ENCODE peak calls at places on chromosomes 16 and 17, in nine cellular contexts. X, O, Y, L, S, I, V, W and Z are unnamed samples.

GRCh38 chr16:49189286-49189685 is 92.4 kb downstream of the CBLN1 start:
- DNase-seq in X (no peak), I (no peak), Y (no peak), V (no peak), O (no peak), L (peak), W (no peak), S (no peak), Z (no peak)

GRCh38 chr17:29124135-29124930 is 55.9 kb downstream of the MYO18A start:
- DNase-seq in L (no peak), Y (peak), I (no peak), X (peak), O (no peak), W (peak), S (no peak), V (peak), Z (peak)

GRCh38 chr16:86170720-86171119 is 271.8 kb downstream of the IRF8 start:
- DNase-seq in Y (no peak), I (no peak), X (no peak), W (no peak), S (no peak), L (no peak), O (no peak), V (no peak), Z (no peak)

GRCh38 chr17:17778308-17779014 is 58.3 kb downstream of the SREBF1 start:
- DNase-seq in V (no peak), L (no peak), X (no peak), Y (no peak), W (no peak), I (peak), S (peak), O (no peak), Z (no peak)

GRCh38 chr16:598823-599739 is 9.2 kb downstream of the RAB40C start:
- DNase-seq in S (no peak), V (no peak), Y (no peak), I (no peak), L (no peak), W (no peak), X (no peak), O (no peak), Z (no peak)

GRCh38 chr17:42315402-42316156 is 27.3 kb downstream of the STAT5A start:
- DNase-seq in V (no peak), O (peak), S (no peak), X (no peak), I (no peak), W (no peak), Y (no peak), L (no peak), Z (no peak)

GRCh38 chr17:42680331-42680808 is 1.3 kb downstream of the CCR10 start:
- DNase-seq in S (no peak), L (no peak), V (peak), X (no peak), W (no peak), O (no peak), I (no peak), Y (no peak), Z (no peak)

GRCh38 chr16:4373356-4373908 is 1.8 kb downstream of the VASN start:
- DNase-seq in W (no peak), X (no peak), Y (no peak), O (no peak), S (peak), L (no peak), I (no peak), V (peak), Z (no peak)

GRCh38 chr16:62829615-62830014 is 793.4 kb upstream of the CDH8 start:
- DNase-seq in W (no peak), S (no peak), O (no peak), V (no peak), I (no peak), L (no peak), Y (no peak), X (no peak), Z (no peak)

GRCh38 chr16:68289621-68290329 is 21.0 kb downstream of the SLC7A6OS start:
- DNase-seq in O (no peak), W (no peak), I (no peak), L (no peak), X (no peak), S (no peak), V (no peak), Y (peak), Z (peak)

GRCh38 chr17:72724375-72724774 is 368.1 kb downstream of the SLC39A11 start:
- DNase-seq in Y (no peak), V (no peak), I (no peak), X (no peak), S (no peak), W (no peak), L (no peak), O (no peak), Z (no peak)

GRCh38 chr17:66514227-66514806 is 211.9 kb downstream of the PRKCA start:
- DNase-seq in I (no peak), L (no peak), Y (no peak), W (no peak), O (no peak), X (no peak), V (no peak), S (no peak), Z (no peak)

GRCh38 chr17:31269597-31269996 is 27.4 kb downstream of the OMG start:
- DNase-seq in S (no peak), Y (no peak), V (peak), W (peak), X (no peak), O (no peak), L (no peak), I (no peak), Z (no peak)

GRCh38 chr17:64024781-64025731 is 4.6 kb upstream of the ICAM2 start:
- DNase-seq in S (no peak), Y (peak), V (no peak), I (no peak), O (no peak), W (no peak), L (peak), X (no peak), Z (no peak)

GRCh38 chr17:60369727-60370126 is 22.2 kb downstream of the USP32 start:
- DNase-seq in W (no peak), Y (no peak), S (no peak), L (no peak), V (no peak), X (no peak), I (no peak), O (no peak), Z (no peak)

GRCh38 chr17:82876602-82877391 is 37.0 kb upstream of the ZNF750 start:
- DNase-seq in L (no peak), O (peak), S (peak), V (no peak), W (peak), Y (no peak), I (peak), X (no peak), Z (no peak)

GRCh38 chr17:72466606-72467005 is 345.8 kb downstream of the SOX9 start:
- DNase-seq in I (no peak), O (no peak), X (no peak), V (no peak), W (no peak), Y (no peak), L (no peak), S (no peak), Z (no peak)

GRCh38 chr16:85086347-85087291 is 25.7 kb downstream of the CIBAR2 start:
- DNase-seq in S (peak), I (peak), X (peak), W (peak), V (peak), Y (peak), L (no peak), O (peak), Z (peak)

GRCh38 chr16:48561960-48562393 is 48.0 kb downstream of the N4BP1 start:
- DNase-seq in S (no peak), L (no peak), W (no peak), V (no peak), X (no peak), Y (no peak), I (no peak), O (no peak), Z (no peak)

GRCh38 chr17:39095309-39095686 is 56.1 kb downstream of the PLXDC1 start:
- DNase-seq in O (no peak), Y (no peak), I (no peak), V (no peak), X (no peak), S (no peak), L (no peak), W (no peak), Z (no peak)

GRCh38 chr16:69595127-69596036 is 29.6 kb downstream of the NFAT5 start:
- DNase-seq in V (peak), X (no peak), S (no peak), W (no peak), L (no peak), Y (no peak), O (no peak), I (no peak), Z (no peak)

GRCh38 chr16:78800535-78800934 is 701.1 kb downstream of the WWOX start:
- DNase-seq in L (no peak), Y (no peak), O (no peak), S (no peak), I (no peak), W (no peak), X (no peak), V (no peak), Z (no peak)

GRCh38 chr16:66107661-66108060 is 258.8 kb upstream of the CDH5 start:
- DNase-seq in I (no peak), V (no peak), O (no peak), W (no peak), L (no peak), X (no peak), S (no peak), Y (no peak), Z (no peak)

GRCh38 chr16:83744521-83744981 is 63.2 kb upstream of the HSBP1 start:
- DNase-seq in X (no peak), Y (no peak), W (no peak), I (no peak), V (no peak), L (no peak), S (peak), O (peak), Z (peak)

GRCh38 chr16:71637398-71637797 is 11.4 kb downstream of the MARVELD3 start:
- DNase-seq in O (no peak), W (peak), Y (no peak), L (no peak), S (no peak), X (no peak), V (no peak), I (no peak), Z (no peak)

GRCh38 chr17:42920922-42921321 is 20.3 kb downstream of the G6PC1 start:
- DNase-seq in Y (no peak), W (no peak), S (peak), X (no peak), O (no peak), V (no peak), I (no peak), L (no peak), Z (no peak)

GRCh38 chr17:323181-323580 is 29.4 kb downstream of the RPH3AL start:
- DNase-seq in S (no peak), L (no peak), V (no peak), O (no peak), I (peak), X (no peak), Y (no peak), W (no peak), Z (no peak)

GRCh38 chr17:79031996-79032875 is 8.3 kb downstream of the C1QTNF1 start:
- DNase-seq in W (no peak), X (no peak), Y (no peak), I (no peak), L (no peak), O (no peak), V (no peak), S (no peak), Z (no peak)

GRCh38 chr16:57301126-57301817 is 16.8 kb upstream of the PLLP start:
- DNase-seq in S (no peak), V (no peak), L (no peak), Y (no peak), O (no peak), X (no peak), W (no peak), I (peak), Z (no peak)

GRCh38 chr16:88957887-88958577 is 19.0 kb downstream of the CBFA2T3 start:
- DNase-seq in X (no peak), Y (no peak), L (no peak), W (no peak), S (peak), V (no peak), O (no peak), I (no peak), Z (no peak)

GRCh38 chr17:62178579-62178978 is 113.5 kb upstream of the MED13 start:
- DNase-seq in S (no peak), I (no peak), Y (no peak), L (no peak), O (no peak), X (no peak), W (no peak), V (peak), Z (no peak)

GRCh38 chr17:62180772-62181171 is 115.7 kb upstream of the MED13 start:
- DNase-seq in O (no peak), L (no peak), I (no peak), V (no peak), Y (no peak), S (no peak), W (no peak), X (no peak), Z (no peak)

DNA sequence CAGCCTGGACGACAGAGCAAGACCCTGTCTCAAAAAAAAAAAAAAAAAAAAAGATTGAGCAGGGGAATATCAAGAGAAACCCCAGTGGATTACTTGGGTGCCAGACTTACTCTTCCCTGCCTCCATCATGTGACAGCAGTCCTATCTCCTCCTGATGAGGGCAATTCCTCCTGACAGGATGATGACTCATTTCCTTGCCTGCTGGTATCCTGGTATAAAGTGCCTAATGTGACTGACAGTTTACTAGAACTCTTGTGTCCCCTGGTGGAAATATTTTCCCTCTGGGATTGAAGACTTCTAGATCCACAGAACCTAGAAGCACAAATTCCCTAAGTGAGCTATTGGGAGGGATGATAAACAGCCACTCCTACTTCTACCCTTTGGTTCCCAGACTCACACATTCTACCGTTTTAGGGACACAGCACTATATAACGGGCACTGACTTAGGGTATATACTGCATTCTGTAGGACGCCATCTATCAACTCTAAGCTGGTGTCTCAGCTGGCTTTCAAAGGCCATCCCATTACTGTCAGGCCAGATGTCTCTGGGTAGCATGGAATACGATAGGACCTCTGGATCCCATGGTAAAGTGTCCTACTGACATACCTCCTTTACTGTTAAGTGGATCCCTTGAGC is 114.6 kb upstream of the MED13 start:
- DNase-seq in V (peak), Y (no peak), W (no peak), L (no peak), S (no peak), O (no peak), I (no peak), X (no peak), Z (no peak)
- TF ChIP-seq CTCF in V (peak), Y (no peak), W (no peak), L (no peak), S (no peak), O (no peak), I (no peak), X (no peak), Z (no peak)

GRCh38 chr17:16653367-16654041 is at the start of gene ZNF624:
- DNase-seq in O (peak), X (peak), W (peak), L (peak), Y (peak), S (peak), I (peak), V (peak), Z (peak)
- TF ChIP-seq CTCF in O (no peak), X (no peak), W (no peak), L (peak), Y (no peak), S (no peak), I (no peak), V (no peak), Z (no peak)

GRCh38 chr16:87610026-87610425 is 7.7 kb downstream of the JPH3 start:
- DNase-seq in W (no peak), Y (no peak), I (no peak), L (no peak), X (no peak), O (no peak), S (no peak), V (no peak), Z (no peak)
- TF ChIP-seq CTCF in W (no peak), Y (no peak), I (no peak), L (no peak), X (no peak), O (no peak), S (no peak), V (no peak), Z (no peak)

DNA sequence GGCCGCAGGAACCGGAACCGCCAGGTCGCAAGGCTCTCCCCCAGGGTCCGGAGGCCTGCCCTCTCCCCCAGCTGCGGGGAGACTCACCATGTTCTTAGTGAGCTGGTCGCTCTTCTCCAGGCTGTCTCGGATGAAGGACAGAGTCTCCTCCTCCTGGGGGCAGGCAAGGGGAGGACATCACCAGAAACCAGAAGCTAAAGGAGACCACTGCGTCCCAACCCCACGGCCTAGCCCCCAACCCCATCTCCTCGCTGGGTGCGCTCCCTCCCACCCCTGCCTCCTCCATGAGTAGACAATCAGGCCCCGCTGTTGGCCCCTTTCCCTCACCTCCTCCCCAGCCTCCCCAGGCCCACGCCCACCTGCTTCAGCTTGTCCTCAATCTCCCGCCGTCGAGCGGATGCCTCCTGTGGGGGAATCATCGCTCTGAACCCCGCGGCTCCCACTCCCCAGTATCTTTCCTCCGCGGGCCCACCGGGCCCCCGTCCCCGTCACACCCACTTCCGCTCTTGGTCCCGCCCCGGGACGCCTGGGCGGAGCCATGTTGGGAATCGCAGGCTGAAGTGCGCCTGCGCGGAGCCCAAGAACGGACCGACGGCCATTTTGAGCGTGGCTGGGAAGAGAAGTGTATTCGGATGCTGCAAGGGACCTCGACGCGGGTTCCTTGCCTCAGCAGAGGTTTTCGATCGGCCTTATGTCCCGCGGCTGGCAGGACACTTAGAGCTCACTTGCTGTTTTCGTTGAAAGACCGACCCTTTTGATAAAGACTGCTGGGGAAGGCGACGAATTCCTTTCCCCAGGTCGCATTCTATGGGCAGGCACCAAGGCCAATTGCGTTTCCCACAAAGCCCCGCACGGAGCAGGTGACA is at the start of gene EXOC7:
- DNase-seq in W (peak), X (peak), O (peak), L (no peak), V (peak), Y (peak), I (peak), S (peak), Z (peak)
- TF ChIP-seq CTCF in W (no peak), X (no peak), O (no peak), L (no peak), V (no peak), Y (no peak), I (no peak), S (peak), Z (no peak)

GRCh38 chr16:67284699-67285646 is 5.6 kb downstream of the PLEKHG4 start:
- DNase-seq in V (peak), S (no peak), Y (no peak), X (no peak), I (peak), O (peak), W (peak), L (no peak), Z (no peak)

GRCh38 chr16:67283826-67284555 is 4.7 kb downstream of the PLEKHG4 start:
- DNase-seq in I (no peak), Y (no peak), S (no peak), O (no peak), L (no peak), V (no peak), W (no peak), X (no peak), Z (no peak)

GRCh38 chr16:67281536-67282446 is 2.5 kb downstream of the PLEKHG4 start:
- DNase-seq in O (no peak), S (no peak), L (no peak), W (no peak), Y (no peak), V (no peak), X (no peak), I (no peak), Z (no peak)

GRCh38 chr16:67282447-67282805 is 3.1 kb downstream of the PLEKHG4 start:
- DNase-seq in W (no peak), L (no peak), O (no peak), I (no peak), Y (no peak), V (no peak), X (no peak), S (no peak), Z (no peak)

DNA sequence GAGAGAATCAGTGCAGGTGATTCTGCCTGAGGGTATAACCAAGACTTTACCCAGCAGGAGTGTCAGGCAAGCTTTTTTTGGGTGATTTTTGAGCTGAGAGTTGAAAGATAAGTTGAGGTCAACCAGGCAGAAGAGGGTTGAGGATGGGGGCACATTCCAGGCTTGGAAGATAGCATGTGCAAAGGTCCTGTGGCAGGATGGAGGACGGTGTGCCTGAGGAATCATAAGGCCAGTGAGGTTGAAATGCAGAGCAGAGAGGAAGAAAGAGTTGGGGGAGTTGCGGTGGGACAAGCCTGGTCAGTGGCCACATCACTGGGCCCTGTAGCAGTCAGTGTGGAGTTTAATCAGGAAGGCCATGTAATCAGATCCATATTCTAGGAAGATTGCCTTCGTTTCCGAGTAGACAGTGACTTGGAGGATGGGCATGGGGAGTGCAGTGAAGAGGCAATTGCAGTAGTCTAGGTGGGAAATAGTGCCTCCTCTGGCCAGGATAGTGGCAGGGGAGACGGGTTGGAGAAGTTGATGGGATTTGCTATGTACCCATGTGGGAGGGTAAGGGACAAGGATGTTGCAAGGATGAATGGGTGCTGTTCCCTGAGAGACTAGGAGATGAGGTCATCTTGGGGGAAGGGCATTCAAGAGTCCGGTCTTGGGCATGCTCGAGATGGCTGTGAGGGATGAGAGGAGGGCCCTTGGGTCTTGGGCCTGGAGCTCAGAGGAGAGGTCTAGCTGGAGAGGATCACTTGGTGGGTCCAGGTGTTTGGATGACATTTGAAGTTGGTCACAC is 3.9 kb downstream of the PLEKHG4 start:
- DNase-seq in S (no peak), L (no peak), Y (no peak), V (peak), X (no peak), I (no peak), O (no peak), W (no peak), Z (no peak)
- TF ChIP-seq CTCF in S (no peak), L (no peak), Y (no peak), V (no peak), X (peak), I (no peak), O (no peak), W (no peak), Z (no peak)

DNA sequence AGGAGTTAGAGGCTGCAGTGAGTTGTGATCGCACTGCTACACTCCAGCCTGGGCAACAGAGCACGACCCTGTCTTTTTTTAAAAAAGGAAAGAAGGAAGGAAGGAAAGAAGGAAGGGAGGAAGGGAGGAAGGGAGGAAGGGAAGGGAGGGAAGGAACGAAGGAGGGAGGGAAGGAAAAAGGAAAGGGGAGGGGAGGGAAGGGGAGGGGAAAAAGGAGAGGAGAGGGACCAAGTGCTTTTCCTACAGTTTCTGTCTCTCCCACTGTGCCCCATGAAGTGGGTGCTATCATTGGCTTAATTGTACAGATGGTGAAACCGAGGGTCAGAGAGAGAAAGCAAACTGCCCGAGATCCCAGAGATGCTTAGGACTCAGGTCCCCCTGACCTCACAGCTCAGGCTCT is 57.6 kb downstream of the SOCS1 start:
- DNase-seq in O (no peak), S (no peak), W (no peak), L (no peak), Y (no peak), I (no peak), X (no peak), V (no peak), Z (no peak)
- TF ChIP-seq CTCF in O (no peak), S (no peak), W (no peak), L (no peak), Y (no peak), I (no peak), X (no peak), V (no peak), Z (no peak)

GRCh38 chr17:48500435-48501426 is 30.1 kb downstream of the HOXB1 start:
- DNase-seq in V (peak), S (no peak), X (no peak), L (no peak), O (no peak), W (no peak), Y (no peak), I (peak), Z (no peak)
- TF ChIP-seq CTCF in V (no peak), S (no peak), X (no peak), L (no peak), O (peak), W (no peak), Y (no peak), I (no peak), Z (peak)